ENCODE peak calls at places on chromosomes 5 and 9, in nine cellular contexts. One of them, this sample, is unnamed.
A peak's percentile ranks its signal among the peaks of the same experiment; 100 is the strongest.

GRCh38 chr5:176425138-176425537 is 8.8 kb upstream of the CLTB start:
- DNase-seq in CD4-positive, alpha-beta T cell: no peak
- DNase-seq in activated naive CD4-positive, alpha-beta T cell: no peak
- DNase-seq in H7: no peak
- DNase-seq in DMS 273 treated with DMSO at 0.1 percent for 48 hours: no peak
- DNase-seq in IMR-90: peak; percentile 60
- DNase-seq in iris pigment epithelial cell: peak; percentile 46
- DNase-seq in left ventricle myocardium superior: no peak
- DNase-seq in iPS-NIHi11: no peak
- DNase-seq in this sample: no peak

GRCh38 chr5:72649449-72649848 is 142.2 kb upstream of the ZNF366 start:
- DNase-seq in CD4-positive, alpha-beta T cell: no peak
- DNase-seq in activated naive CD4-positive, alpha-beta T cell: no peak
- DNase-seq in H7: no peak
- DNase-seq in DMS 273 treated with DMSO at 0.1 percent for 48 hours: no peak
- DNase-seq in IMR-90: peak; percentile 51
- DNase-seq in iris pigment epithelial cell: peak; percentile 68
- DNase-seq in left ventricle myocardium superior: no peak
- DNase-seq in iPS-NIHi11: no peak
- DNase-seq in this sample: no peak

GRCh38 chr9:2260401-2261306 is 245.5 kb downstream of the SMARCA2 start:
- DNase-seq in CD4-positive, alpha-beta T cell: no peak
- DNase-seq in activated naive CD4-positive, alpha-beta T cell: no peak
- DNase-seq in H7: no peak
- DNase-seq in DMS 273 treated with DMSO at 0.1 percent for 48 hours: no peak
- DNase-seq in IMR-90: peak; percentile 45
- DNase-seq in iris pigment epithelial cell: peak; percentile 55
- DNase-seq in left ventricle myocardium superior: no peak
- DNase-seq in iPS-NIHi11: no peak
- DNase-seq in this sample: no peak

GRCh38 chr5:177256296-177256695 is 47.2 kb downstream of the RAB24 start:
- DNase-seq in CD4-positive, alpha-beta T cell: no peak
- DNase-seq in activated naive CD4-positive, alpha-beta T cell: no peak
- DNase-seq in H7: no peak
- DNase-seq in DMS 273 treated with DMSO at 0.1 percent for 48 hours: no peak
- DNase-seq in IMR-90: no peak
- DNase-seq in iris pigment epithelial cell: peak; percentile 34
- DNase-seq in left ventricle myocardium superior: no peak
- DNase-seq in iPS-NIHi11: no peak
- DNase-seq in this sample: no peak

GRCh38 chr9:134381671-134382505 is 55.6 kb downstream of the RXRA start:
- DNase-seq in CD4-positive, alpha-beta T cell: no peak
- DNase-seq in activated naive CD4-positive, alpha-beta T cell: no peak
- DNase-seq in H7: peak; percentile 67
- DNase-seq in DMS 273 treated with DMSO at 0.1 percent for 48 hours: no peak
- DNase-seq in IMR-90: no peak
- DNase-seq in iris pigment epithelial cell: no peak
- DNase-seq in left ventricle myocardium superior: peak; percentile 71
- DNase-seq in iPS-NIHi11: no peak
- DNase-seq in this sample: no peak

GRCh38 chr9:95497772-95498171 is 19.0 kb downstream of the PTCH1 start:
- DNase-seq in CD4-positive, alpha-beta T cell: no peak
- DNase-seq in activated naive CD4-positive, alpha-beta T cell: no peak
- DNase-seq in H7: no peak
- DNase-seq in DMS 273 treated with DMSO at 0.1 percent for 48 hours: no peak
- DNase-seq in IMR-90: peak; percentile 77
- DNase-seq in iris pigment epithelial cell: peak; percentile 47
- DNase-seq in left ventricle myocardium superior: no peak
- DNase-seq in iPS-NIHi11: no peak
- DNase-seq in this sample: no peak

GRCh38 chr9:34993502-34994428 is 4.2 kb downstream of the DNAJB5 start:
- DNase-seq in CD4-positive, alpha-beta T cell: no peak
- DNase-seq in activated naive CD4-positive, alpha-beta T cell: no peak
- DNase-seq in H7: peak; percentile 76
- DNase-seq in DMS 273 treated with DMSO at 0.1 percent for 48 hours: peak; percentile 14
- DNase-seq in IMR-90: peak; percentile 61
- DNase-seq in iris pigment epithelial cell: peak; percentile 78
- DNase-seq in left ventricle myocardium superior: peak; percentile 88
- DNase-seq in iPS-NIHi11: no peak
- DNase-seq in this sample: no peak

GRCh38 chr5:127758884-127759283 is 55.7 kb downstream of the CCDC192 start:
- DNase-seq in CD4-positive, alpha-beta T cell: no peak
- DNase-seq in activated naive CD4-positive, alpha-beta T cell: no peak
- DNase-seq in H7: no peak
- DNase-seq in DMS 273 treated with DMSO at 0.1 percent for 48 hours: no peak
- DNase-seq in IMR-90: no peak
- DNase-seq in iris pigment epithelial cell: no peak
- DNase-seq in left ventricle myocardium superior: no peak
- DNase-seq in iPS-NIHi11: no peak
- DNase-seq in this sample: no peak

GRCh38 chr9:20984471-20984870 is 47.0 kb downstream of the HACD4 start:
- DNase-seq in CD4-positive, alpha-beta T cell: no peak
- DNase-seq in activated naive CD4-positive, alpha-beta T cell: no peak
- DNase-seq in H7: no peak
- DNase-seq in DMS 273 treated with DMSO at 0.1 percent for 48 hours: no peak
- DNase-seq in IMR-90: peak; percentile 41
- DNase-seq in iris pigment epithelial cell: no peak
- DNase-seq in left ventricle myocardium superior: no peak
- DNase-seq in iPS-NIHi11: no peak
- DNase-seq in this sample: no peak

GRCh38 chr9:114682846-114683245 is 854 bp upstream of the TEX48 start:
- DNase-seq in CD4-positive, alpha-beta T cell: no peak
- DNase-seq in activated naive CD4-positive, alpha-beta T cell: no peak
- DNase-seq in H7: no peak
- DNase-seq in DMS 273 treated with DMSO at 0.1 percent for 48 hours: no peak
- DNase-seq in IMR-90: peak; percentile 21
- DNase-seq in iris pigment epithelial cell: no peak
- DNase-seq in left ventricle myocardium superior: no peak
- DNase-seq in iPS-NIHi11: no peak
- DNase-seq in this sample: no peak

GRCh38 chr5:159891371-159891770 is 24.9 kb upstream of the ADRA1B start:
- DNase-seq in CD4-positive, alpha-beta T cell: no peak
- DNase-seq in activated naive CD4-positive, alpha-beta T cell: no peak
- DNase-seq in H7: peak; percentile 50
- DNase-seq in DMS 273 treated with DMSO at 0.1 percent for 48 hours: no peak
- DNase-seq in IMR-90: no peak
- DNase-seq in iris pigment epithelial cell: no peak
- DNase-seq in left ventricle myocardium superior: no peak
- DNase-seq in iPS-NIHi11: peak; percentile 66
- DNase-seq in this sample: no peak

GRCh38 chr5:28648108-28648507 is 1609.7 kb upstream of the CDH9 start:
- DNase-seq in CD4-positive, alpha-beta T cell: no peak
- DNase-seq in activated naive CD4-positive, alpha-beta T cell: no peak
- DNase-seq in H7: peak; percentile 8
- DNase-seq in DMS 273 treated with DMSO at 0.1 percent for 48 hours: no peak
- DNase-seq in IMR-90: no peak
- DNase-seq in iris pigment epithelial cell: peak; percentile 42
- DNase-seq in left ventricle myocardium superior: no peak
- DNase-seq in iPS-NIHi11: peak; percentile 21
- DNase-seq in this sample: no peak

GRCh38 chr5:158676642-158677489 is 422.9 kb downstream of the EBF1 start:
- DNase-seq in CD4-positive, alpha-beta T cell: no peak
- DNase-seq in activated naive CD4-positive, alpha-beta T cell: no peak
- DNase-seq in H7: peak; percentile 54
- DNase-seq in DMS 273 treated with DMSO at 0.1 percent for 48 hours: no peak
- DNase-seq in IMR-90: no peak
- DNase-seq in iris pigment epithelial cell: no peak
- DNase-seq in left ventricle myocardium superior: no peak
- DNase-seq in iPS-NIHi11: peak; percentile 46
- DNase-seq in this sample: no peak

GRCh38 chr5:59829389-59829788 is 64.1 kb downstream of the PDE4D start:
- DNase-seq in CD4-positive, alpha-beta T cell: no peak
- DNase-seq in activated naive CD4-positive, alpha-beta T cell: no peak
- DNase-seq in H7: no peak
- DNase-seq in DMS 273 treated with DMSO at 0.1 percent for 48 hours: no peak
- DNase-seq in IMR-90: peak; percentile 79
- DNase-seq in iris pigment epithelial cell: peak; percentile 86
- DNase-seq in left ventricle myocardium superior: no peak
- DNase-seq in iPS-NIHi11: no peak
- DNase-seq in this sample: no peak

GRCh38 chr5:146394486-146394885 is 52.6 kb upstream of the TCERG1 start:
- DNase-seq in CD4-positive, alpha-beta T cell: no peak
- DNase-seq in activated naive CD4-positive, alpha-beta T cell: no peak
- DNase-seq in H7: no peak
- DNase-seq in DMS 273 treated with DMSO at 0.1 percent for 48 hours: no peak
- DNase-seq in IMR-90: no peak
- DNase-seq in iris pigment epithelial cell: no peak
- DNase-seq in left ventricle myocardium superior: no peak
- DNase-seq in iPS-NIHi11: no peak
- DNase-seq in this sample: no peak

GRCh38 chr9:567128-567745 is 274.3 kb upstream of the DMRT1 start:
- DNase-seq in CD4-positive, alpha-beta T cell: no peak
- DNase-seq in activated naive CD4-positive, alpha-beta T cell: no peak
- DNase-seq in H7: no peak
- DNase-seq in DMS 273 treated with DMSO at 0.1 percent for 48 hours: no peak
- DNase-seq in IMR-90: no peak
- DNase-seq in iris pigment epithelial cell: no peak
- DNase-seq in left ventricle myocardium superior: no peak
- DNase-seq in iPS-NIHi11: no peak
- DNase-seq in this sample: no peak

GRCh38 chr5:66440202-66440680 is 156.0 kb upstream of the MAST4 start:
- DNase-seq in CD4-positive, alpha-beta T cell: no peak
- DNase-seq in activated naive CD4-positive, alpha-beta T cell: no peak
- DNase-seq in H7: no peak
- DNase-seq in DMS 273 treated with DMSO at 0.1 percent for 48 hours: no peak
- DNase-seq in IMR-90: peak; percentile 4
- DNase-seq in iris pigment epithelial cell: peak; percentile 1
- DNase-seq in left ventricle myocardium superior: no peak
- DNase-seq in iPS-NIHi11: peak; percentile 24
- DNase-seq in this sample: no peak

GRCh38 chr5:131393498-131393968 is 129.7 kb downstream of the CDC42SE2 start:
- DNase-seq in CD4-positive, alpha-beta T cell: no peak
- DNase-seq in activated naive CD4-positive, alpha-beta T cell: no peak
- DNase-seq in H7: no peak
- DNase-seq in DMS 273 treated with DMSO at 0.1 percent for 48 hours: no peak
- DNase-seq in IMR-90: no peak
- DNase-seq in iris pigment epithelial cell: no peak
- DNase-seq in left ventricle myocardium superior: no peak
- DNase-seq in iPS-NIHi11: no peak
- DNase-seq in this sample: no peak

GRCh38 chr5:69517763-69518212 is 25.2 kb downstream of the OCLN start:
- DNase-seq in CD4-positive, alpha-beta T cell: no peak
- DNase-seq in activated naive CD4-positive, alpha-beta T cell: no peak
- DNase-seq in H7: no peak
- DNase-seq in DMS 273 treated with DMSO at 0.1 percent for 48 hours: no peak
- DNase-seq in IMR-90: peak; percentile 40
- DNase-seq in iris pigment epithelial cell: peak; percentile 79
- DNase-seq in left ventricle myocardium superior: no peak
- DNase-seq in iPS-NIHi11: no peak
- DNase-seq in this sample: no peak

GRCh38 chr5:159581502-159582249 is 251.4 kb upstream of the IL12B start:
- DNase-seq in CD4-positive, alpha-beta T cell: no peak
- DNase-seq in activated naive CD4-positive, alpha-beta T cell: no peak
- DNase-seq in H7: no peak
- DNase-seq in DMS 273 treated with DMSO at 0.1 percent for 48 hours: peak; percentile 33
- DNase-seq in IMR-90: peak; percentile 45
- DNase-seq in iris pigment epithelial cell: peak; percentile 90
- DNase-seq in left ventricle myocardium superior: no peak
- DNase-seq in iPS-NIHi11: peak; percentile 23
- DNase-seq in this sample: no peak

GRCh38 chr9:113386571-113387393 is 10.0 kb upstream of the HDHD3 start:
- DNase-seq in CD4-positive, alpha-beta T cell: no peak
- DNase-seq in activated naive CD4-positive, alpha-beta T cell: no peak
- DNase-seq in H7: no peak
- DNase-seq in DMS 273 treated with DMSO at 0.1 percent for 48 hours: no peak
- DNase-seq in IMR-90: no peak
- DNase-seq in iris pigment epithelial cell: no peak
- DNase-seq in left ventricle myocardium superior: no peak
- DNase-seq in iPS-NIHi11: no peak
- DNase-seq in this sample: no peak

GRCh38 chr5:57575839-57576238 is 93.2 kb upstream of the ACTBL2 start:
- DNase-seq in CD4-positive, alpha-beta T cell: no peak
- DNase-seq in activated naive CD4-positive, alpha-beta T cell: no peak
- DNase-seq in H7: no peak
- DNase-seq in DMS 273 treated with DMSO at 0.1 percent for 48 hours: no peak
- DNase-seq in IMR-90: no peak
- DNase-seq in iris pigment epithelial cell: no peak
- DNase-seq in left ventricle myocardium superior: no peak
- DNase-seq in iPS-NIHi11: no peak
- DNase-seq in this sample: no peak

GRCh38 chr5:133861161-133861737 is 107.2 kb downstream of the C5orf15 start:
- DNase-seq in CD4-positive, alpha-beta T cell: no peak
- DNase-seq in activated naive CD4-positive, alpha-beta T cell: no peak
- DNase-seq in H7: no peak
- DNase-seq in DMS 273 treated with DMSO at 0.1 percent for 48 hours: no peak
- DNase-seq in IMR-90: no peak
- DNase-seq in iris pigment epithelial cell: no peak
- DNase-seq in left ventricle myocardium superior: no peak
- DNase-seq in iPS-NIHi11: no peak
- DNase-seq in this sample: no peak

GRCh38 chr9:110016340-110016739 is 191.6 kb downstream of the C9orf152 start:
- DNase-seq in CD4-positive, alpha-beta T cell: no peak
- DNase-seq in activated naive CD4-positive, alpha-beta T cell: no peak
- DNase-seq in H7: no peak
- DNase-seq in DMS 273 treated with DMSO at 0.1 percent for 48 hours: no peak
- DNase-seq in IMR-90: peak; percentile 91
- DNase-seq in iris pigment epithelial cell: peak; percentile 94
- DNase-seq in left ventricle myocardium superior: no peak
- DNase-seq in iPS-NIHi11: no peak
- DNase-seq in this sample: no peak